ENCODE peak calls at places on chromosomes 1 and 21, in nine cellular contexts. F is HCT116, Q is GM06990, U is fibroblast of the aortic adventitia, A is fibroblast of lung, T is fibroblast of pulmonary artery, X is heart left ventricle, R is astrocyte of the spinal cord, N is tibial nerve. J is an unnamed sample.

GRCh38 chr1:216670118-216670870 is 52.9 kb downstream of the ESRRG start:
- DNase-seq in A (peak), X (no peak), U (no peak), N (no peak), T (peak), Q (no peak), R (peak), F (no peak), J (peak)

GRCh38 chr1:230273141-230273710 is 152.9 kb downstream of the PGBD5 start:
- DNase-seq in T (no peak), U (no peak), N (no peak), Q (no peak), A (no peak), X (no peak), R (no peak), F (no peak), J (no peak)

GRCh38 chr21:37414292-37415253 is 48.0 kb downstream of the DYRK1A start:
- DNase-seq in T (no peak), N (no peak), Q (no peak), F (no peak), A (no peak), U (no peak), R (no peak), X (no peak), J (no peak)

GRCh38 chr1:17688217-17688810 is 66.8 kb upstream of the ACTL8 start:
- DNase-seq in T (no peak), A (no peak), X (no peak), U (no peak), F (no peak), R (no peak), Q (no peak), N (no peak), J (no peak)

GRCh38 chr1:7568053-7568452 is 203.0 kb upstream of the VAMP3 start:
- DNase-seq in N (no peak), U (no peak), A (no peak), X (no peak), Q (no peak), T (no peak), F (no peak), R (no peak), J (no peak)

GRCh38 chr1:109790735-109791494 is 27.2 kb upstream of the EPS8L3 start:
- DNase-seq in X (peak), A (peak), N (no peak), R (no peak), U (peak), Q (peak), T (peak), F (peak), J (peak)

GRCh38 chr21:29164330-29164942 is 34.0 kb downstream of the MAP3K7CL start:
- DNase-seq in U (peak), X (no peak), Q (no peak), N (no peak), T (peak), A (peak), R (peak), F (peak), J (peak)

GRCh38 chr1:26361605-26362122 is 7.7 kb upstream of the CRYBG2 start:
- DNase-seq in F (no peak), A (no peak), T (no peak), U (no peak), X (no peak), N (no peak), Q (no peak), R (no peak), J (no peak)

GRCh38 chr1:19877821-19878636 is 4.2 kb upstream of the OTUD3 start:
- DNase-seq in A (no peak), R (no peak), U (no peak), F (no peak), X (no peak), T (no peak), Q (no peak), N (no peak), J (peak)

GRCh38 chr1:222182641-222183040 is 365.3 kb downstream of the HHIPL2 start:
- DNase-seq in F (no peak), T (no peak), N (no peak), U (no peak), R (no peak), X (no peak), A (peak), Q (no peak), J (no peak)

GRCh38 chr1:48228156-48228555 is 5.6 kb downstream of the SLC5A9 start:
- DNase-seq in U (no peak), F (no peak), X (no peak), A (no peak), R (no peak), Q (no peak), T (no peak), N (no peak), J (peak)

GRCh38 chr1:61605607-61606321 is 119.2 kb downstream of the TM2D1 start:
- DNase-seq in U (peak), Q (no peak), T (peak), N (no peak), X (no peak), A (peak), R (peak), F (no peak), J (no peak)

GRCh38 chr1:1367238-1367796 is 7.7 kb downstream of the AURKAIP1 start:
- DNase-seq in U (no peak), T (no peak), R (no peak), Q (no peak), X (no peak), N (no peak), F (no peak), A (no peak), J (no peak)

GRCh38 chr1:234861761-234862160 is 251.8 kb upstream of the IRF2BP2 start:
- DNase-seq in F (no peak), N (no peak), U (no peak), Q (no peak), X (no peak), R (no peak), A (no peak), T (no peak), J (no peak)

GRCh38 chr1:51642739-51643142 is 25.8 kb downstream of the OSBPL9 start:
- DNase-seq in N (no peak), X (no peak), R (peak), Q (no peak), U (peak), F (no peak), A (peak), T (peak), J (peak)

GRCh38 chr1:222357252-222357651 is 190.7 kb downstream of the HHIPL2 start:
- DNase-seq in N (no peak), U (no peak), T (no peak), Q (no peak), X (no peak), A (no peak), R (no peak), F (no peak), J (no peak)

GRCh38 chr1:227907439-227908015 is 40.2 kb downstream of the WNT9A start:
- DNase-seq in A (no peak), T (no peak), R (no peak), X (no peak), F (no peak), U (no peak), N (no peak), Q (no peak), J (no peak)

GRCh38 chr21:42281196-42281680 is 34.0 kb downstream of the TFF3 start:
- DNase-seq in N (no peak), U (no peak), A (no peak), F (no peak), R (no peak), X (no peak), Q (no peak), T (no peak), J (no peak)

GRCh38 chr1:172818841-172819527 is 160.1 kb downstream of the FASLG start:
- DNase-seq in X (no peak), R (no peak), N (no peak), T (no peak), U (peak), Q (peak), F (no peak), A (peak), J (no peak)

GRCh38 chr1:172399369-172400072 is 21.0 kb upstream of the C1orf105 start:
- DNase-seq in U (peak), Q (peak), F (peak), N (peak), A (peak), R (peak), T (peak), X (no peak), J (peak)

GRCh38 chr1:16981269-16981849 is 939 bp upstream of the MFAP2 start:
- DNase-seq in N (no peak), Q (no peak), R (peak), T (peak), U (peak), F (no peak), X (no peak), A (peak), J (no peak)

GRCh38 chr21:43928230-43928607 is 63.2 kb downstream of the AGPAT3 start:
- DNase-seq in X (no peak), R (no peak), Q (no peak), A (no peak), U (no peak), N (no peak), T (no peak), F (no peak), J (no peak)

GRCh38 chr1:9653195-9653782 is 1.8 kb downstream of the PIK3CD start:
- DNase-seq in X (no peak), U (no peak), R (no peak), F (no peak), T (no peak), N (no peak), A (no peak), Q (peak), J (no peak)

GRCh38 chr1:150154143-150154542 is 4.4 kb downstream of the PLEKHO1 start:
- DNase-seq in Q (no peak), A (no peak), N (no peak), F (no peak), U (no peak), R (no peak), T (peak), X (no peak), J (no peak)

GRCh38 chr1:180571832-180572636 is 13.3 kb downstream of the OVAAL start:
- DNase-seq in R (no peak), Q (no peak), U (peak), F (peak), X (no peak), T (no peak), N (no peak), A (peak), J (no peak)

GRCh38 chr1:154352245-154352580 is 26.9 kb downstream of the ATP8B2 start:
- DNase-seq in U (no peak), N (no peak), T (no peak), R (no peak), A (no peak), F (no peak), X (no peak), Q (no peak), J (peak)
- H3K4me3 ChIP-seq in U (no peak), N (peak), T (no peak), R (no peak), A (no peak), F (peak), X (peak), Q (no peak), J (peak)

DNA sequence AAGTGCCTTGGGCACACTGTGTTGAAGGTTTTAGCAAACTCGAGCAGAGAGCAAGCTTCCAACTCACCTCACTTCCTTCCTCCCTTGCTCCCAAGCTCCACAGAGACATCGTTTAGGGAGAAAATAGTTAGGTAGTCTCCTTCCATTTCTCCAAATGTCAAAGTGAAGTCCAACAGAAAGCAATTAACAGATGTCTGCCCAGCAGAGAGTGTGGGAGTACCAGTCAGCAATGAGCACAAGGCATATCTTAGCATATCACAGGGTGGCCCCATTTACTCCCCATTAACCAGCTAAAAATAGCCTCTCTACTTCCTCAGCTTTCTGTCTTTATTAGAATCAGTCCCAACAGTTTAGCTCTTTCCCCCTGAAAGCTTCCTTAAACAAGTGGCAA is 334.2 kb upstream of the CAMK1G start:
- DNase-seq in U (no peak), X (no peak), N (no peak), Q (no peak), T (peak), A (no peak), R (no peak), F (no peak), J (no peak)
- TF ChIP-seq CTCF in U (no peak), X (no peak), N (no peak), Q (no peak), T (no peak), A (no peak), R (no peak), F (no peak), J (no peak)

DNA sequence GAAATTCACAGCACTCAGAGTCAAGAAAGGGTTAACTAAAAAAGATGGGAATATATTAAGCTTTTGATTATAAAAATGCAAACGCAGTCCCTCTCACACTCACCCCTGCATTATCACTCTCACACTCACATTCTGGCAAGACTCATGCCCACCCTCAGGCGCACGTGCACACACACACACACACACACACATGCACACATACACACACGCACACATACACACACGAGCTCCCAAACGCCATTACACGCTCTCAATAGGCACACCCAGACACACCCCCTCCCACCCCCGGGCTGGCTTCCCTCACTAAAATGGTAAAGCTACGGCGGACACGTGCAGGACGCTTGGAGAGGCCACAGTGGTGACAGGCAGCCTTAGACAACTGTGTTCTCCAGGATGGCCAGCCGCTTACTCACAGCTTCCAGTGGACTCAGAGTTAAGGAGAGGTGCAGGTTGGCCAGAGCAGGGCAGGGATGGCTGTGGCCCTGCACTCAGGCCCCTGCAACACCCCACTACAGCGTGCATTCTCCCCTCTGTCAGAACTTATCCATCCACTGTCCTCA is 10.1 kb downstream of the MATN1 start:
- DNase-seq in U (no peak), T (no peak), X (peak), Q (no peak), N (no peak), A (peak), F (no peak), R (no peak), J (no peak)
- H3K4me3 ChIP-seq in U (no peak), T (no peak), X (no peak), Q (no peak), N (no peak), A (no peak), F (no peak), R (no peak), J (no peak)

DNA sequence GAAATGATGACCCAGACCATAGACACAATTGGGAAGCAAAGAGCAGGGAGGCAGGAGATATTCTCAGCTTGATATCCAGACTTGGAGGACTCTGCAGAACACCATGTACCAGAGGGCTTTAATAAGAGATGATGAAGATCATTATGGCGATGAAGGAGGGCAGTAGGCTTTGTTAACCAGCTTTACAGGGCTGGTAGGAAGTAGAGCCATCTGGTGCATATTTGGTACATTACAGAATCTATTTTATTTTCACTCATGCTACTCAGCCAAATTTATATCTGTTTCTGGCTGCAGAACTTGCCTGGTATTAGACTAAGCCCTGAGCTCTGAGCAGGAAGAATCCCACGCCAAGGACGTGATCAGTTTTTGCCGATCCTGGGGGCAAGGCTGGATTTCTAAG is 61.8 kb upstream of the SYT6 start:
- DNase-seq in F (no peak), R (no peak), N (no peak), A (no peak), U (peak), X (no peak), Q (no peak), T (no peak), J (peak)
- TF ChIP-seq CTCF in F (no peak), R (no peak), N (no peak), A (no peak), U (peak), X (no peak), Q (no peak), T (no peak), J (peak)

GRCh38 chr21:32122082-32122481 is 156.8 kb downstream of the MIS18A start:
- DNase-seq in N (no peak), A (no peak), X (no peak), T (no peak), Q (no peak), R (no peak), F (no peak), U (no peak), J (no peak)
- H3K4me3 ChIP-seq in N (no peak), A (no peak), X (no peak), T (no peak), Q (no peak), R (no peak), F (no peak), U (no peak), J (no peak)

GRCh38 chr21:26845066-26845749 is at the start of gene ADAMTS1:
- DNase-seq in N (peak), U (peak), Q (no peak), X (peak), T (peak), A (peak), F (no peak), R (peak), J (peak)
- TF ChIP-seq CTCF in N (peak), U (peak), Q (no peak), X (peak), T (no peak), A (no peak), F (no peak), R (peak), J (no peak)